ENCODE peak calls at places on chromosomes 3 and 15, in five cellular contexts. I, A, T, G and H are unnamed samples.

GRCh38 chr3:171183042-171183441 is 156.5 kb upstream of the SLC2A2 start:
- DNase-seq in I (no peak), A (peak), T (no peak), G (no peak), H (peak)

GRCh38 chr3:5799421-5799820 is 611.9 kb downstream of the EDEM1 start:
- DNase-seq in I (no peak), A (no peak), T (no peak), G (no peak), H (no peak)

GRCh38 chr15:23647421-23648375 is at the start of gene MAGEL2:
- DNase-seq in I (no peak), A (no peak), T (no peak), G (no peak), H (no peak)

GRCh38 chr3:184631339-184631965 is 69.9 kb downstream of the EPHB3 start:
- DNase-seq in I (no peak), A (no peak), T (no peak), G (no peak), H (no peak)

GRCh38 chr15:98786706-98787105 is 138.4 kb downstream of the IGF1R start:
- DNase-seq in I (no peak), A (no peak), T (no peak), G (no peak), H (no peak)

GRCh38 chr3:16377196-16377595 is 112.2 kb downstream of the OXNAD1 start:
- DNase-seq in I (no peak), A (no peak), T (peak), G (no peak), H (no peak)

GRCh38 chr3:64203216-64203615 is 22.1 kb downstream of the PRICKLE2 start:
- DNase-seq in I (no peak), A (no peak), T (no peak), G (no peak), H (no peak)

GRCh38 chr15:67680645-67681044 is 138.1 kb downstream of the MAP2K5 start:
- DNase-seq in I (no peak), A (peak), T (no peak), G (no peak), H (no peak)

GRCh38 chr3:65230251-65231140 is 542.7 kb upstream of the ADAMTS9 start:
- DNase-seq in I (no peak), A (no peak), T (no peak), G (no peak), H (no peak)

DNA sequence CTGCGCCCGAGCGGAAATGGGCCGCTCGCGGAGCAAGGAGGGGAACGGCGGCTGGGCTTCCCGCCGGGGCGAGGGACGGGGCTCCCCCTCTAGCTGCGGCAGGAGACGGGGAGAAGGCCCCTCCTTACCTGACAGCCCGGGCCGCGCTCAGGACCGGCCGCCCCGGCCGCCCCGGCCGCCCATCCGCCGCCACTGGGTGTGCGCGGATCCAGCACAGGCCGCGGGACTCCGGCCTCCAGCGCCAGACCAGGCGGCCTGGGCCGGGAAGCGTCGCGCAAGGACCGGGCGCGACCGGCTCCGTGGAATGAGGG is 296 bp downstream of the TPRA1 start:
- DNase-seq in I (no peak), A (peak), T (no peak), G (no peak), H (no peak)
- TF ChIP-seq ZNF274 in I (no peak), A (no peak), T (no peak), G (no peak), H (no peak)

DNA sequence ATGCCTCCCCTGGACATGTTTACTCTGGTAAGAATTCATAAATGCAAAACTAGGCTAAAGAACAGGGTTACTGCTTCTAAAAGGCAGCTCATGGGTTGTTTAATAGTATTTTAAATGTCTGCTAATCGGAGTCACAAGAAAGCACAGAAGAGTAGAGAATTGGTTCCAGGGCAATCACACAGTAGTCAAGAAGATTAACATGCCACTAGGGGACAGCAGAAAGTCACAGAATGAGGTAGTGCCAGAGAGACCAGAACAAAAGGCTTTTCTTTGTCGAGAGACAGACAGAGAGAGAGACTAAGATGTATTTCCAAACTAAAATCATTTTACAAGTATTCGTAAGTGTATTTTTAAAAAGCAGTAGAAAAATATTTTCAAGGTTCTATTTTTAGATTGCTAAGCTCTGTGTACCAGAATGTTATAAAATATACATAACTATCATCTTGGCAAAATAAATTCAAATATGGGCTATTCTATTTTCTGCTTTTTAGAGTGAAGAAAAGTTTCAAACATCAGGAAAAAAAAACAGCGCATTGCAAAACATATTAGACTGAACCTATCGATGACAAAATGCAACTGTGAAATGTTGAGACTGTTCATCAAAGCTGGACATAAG is 78.3 kb upstream of the CDIN1 start:
- DNase-seq in I (peak), A (peak), T (peak), G (peak), H (peak)
- TF ChIP-seq ZNF274 in I (no peak), A (no peak), T (no peak), G (no peak), H (no peak)

DNA sequence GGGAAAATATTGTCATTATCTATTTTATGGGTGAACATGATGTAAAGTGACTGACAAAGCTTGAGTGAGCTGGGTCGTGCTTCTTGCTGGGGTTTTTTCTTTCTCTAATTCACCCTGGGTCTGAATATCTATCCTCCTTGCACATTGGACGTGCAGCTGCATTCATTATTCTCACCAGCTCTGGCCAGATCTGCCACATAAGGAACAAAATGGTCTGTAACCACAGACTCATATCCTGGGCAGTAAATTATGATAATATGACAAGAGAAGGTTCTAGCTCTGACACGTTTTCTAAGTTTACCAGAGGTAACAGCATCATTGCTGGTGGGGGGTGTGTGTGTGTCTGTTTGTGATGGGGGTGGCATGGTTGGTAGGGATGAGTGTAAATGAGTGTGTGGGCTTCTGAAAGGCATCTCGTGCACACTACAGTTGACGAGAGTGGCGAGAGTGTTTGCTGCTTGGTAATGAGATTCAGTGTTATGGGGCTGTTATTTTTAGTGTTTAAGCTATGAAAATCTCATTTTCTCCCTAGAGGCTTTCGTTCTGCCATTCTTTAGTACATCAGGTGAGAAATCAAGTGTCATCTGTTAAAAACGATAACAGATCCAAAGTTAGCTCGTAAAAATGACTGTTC is 418.4 kb downstream of the PDCD6IP start:
- DNase-seq in I (no peak), A (no peak), T (no peak), G (no peak), H (no peak)
- TF ChIP-seq ZNF274 in I (no peak), A (no peak), T (no peak), G (no peak), H (no peak)

GRCh38 chr3:25537476-25537875 is 109.4 kb downstream of the RARB start:
- DNase-seq in I (no peak), A (no peak), T (no peak), G (no peak), H (no peak)
- TF ChIP-seq ZNF274 in I (no peak), A (no peak), T (no peak), G (no peak), H (no peak)

DNA sequence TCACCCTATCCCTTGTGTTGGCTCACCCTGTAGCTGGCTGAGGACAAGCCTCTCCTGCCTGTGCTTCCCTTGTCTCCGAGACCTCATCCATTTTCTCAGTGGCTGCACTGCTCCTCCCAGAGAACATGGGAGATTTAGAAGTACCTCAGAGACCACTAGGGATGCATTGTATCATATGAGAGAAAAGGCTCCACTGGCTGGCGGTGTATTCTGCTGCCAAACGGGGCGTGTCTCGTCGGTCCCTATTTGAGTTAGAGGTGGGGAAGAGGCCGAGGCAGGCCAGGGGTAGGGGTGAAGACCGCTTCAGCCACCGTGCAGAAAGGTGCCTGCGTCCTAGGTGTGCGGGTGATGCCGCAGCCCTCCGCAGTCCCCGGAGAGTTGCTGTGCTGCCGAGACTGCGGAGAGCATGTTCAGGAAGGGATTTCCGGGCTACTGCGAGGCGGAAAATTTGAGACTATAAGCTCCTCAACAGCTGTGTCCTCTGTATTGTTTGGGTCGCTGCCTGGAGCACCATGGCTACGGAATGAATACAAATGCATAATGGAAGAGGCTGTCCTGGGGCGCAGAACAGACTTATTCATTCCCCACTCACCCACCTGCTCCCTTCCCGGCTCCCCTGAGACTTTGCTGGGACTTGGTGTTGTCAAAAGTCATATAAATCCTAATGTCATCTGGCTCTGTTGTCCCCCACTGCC is 43.9 kb downstream of the SPSB4 start:
- DNase-seq in I (no peak), A (no peak), T (no peak), G (no peak), H (no peak)
- TF ChIP-seq ZNF274 in I (no peak), A (no peak), T (no peak), G (no peak), H (no peak)

GRCh38 chr15:20310603-20311002 is 231.0 kb downstream of the GOLGA6L6 start:
- DNase-seq in I (no peak), A (no peak), T (no peak), G (no peak), H (no peak)
- TF ChIP-seq ZNF274 in I (no peak), A (no peak), T (no peak), G (no peak), H (no peak)

DNA sequence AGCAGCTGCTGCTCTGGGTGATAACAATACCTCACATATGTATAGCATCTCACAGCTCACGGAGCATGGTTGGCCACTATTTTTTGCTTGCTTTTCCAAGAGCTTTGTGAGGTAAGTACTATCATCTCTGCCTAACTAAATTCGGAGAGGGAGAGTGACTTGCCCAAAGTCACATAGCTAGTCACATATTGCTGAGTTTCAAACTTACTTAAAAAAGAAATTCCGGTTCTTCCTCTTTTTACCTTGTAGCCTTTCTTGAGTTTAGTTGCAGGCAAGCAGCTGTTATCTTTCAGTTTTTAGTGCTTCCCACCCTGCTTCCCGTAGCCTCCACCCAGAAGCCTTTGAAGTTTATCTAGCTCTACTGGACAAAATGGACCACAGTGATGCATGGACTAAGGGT is 309.2 kb downstream of the PDCD6IP start:
- DNase-seq in I (no peak), A (no peak), T (peak), G (no peak), H (no peak)
- TF ChIP-seq ZNF274 in I (no peak), A (no peak), T (no peak), G (no peak), H (no peak)

GRCh38 chr3:105958237-105959000 is 89.6 kb upstream of the CBLB start:
- DNase-seq in I (no peak), A (no peak), T (no peak), G (no peak), H (no peak)

GRCh38 chr3:105953831-105954230 is 85.0 kb upstream of the CBLB start:
- DNase-seq in I (no peak), A (no peak), T (no peak), G (no peak), H (no peak)

GRCh38 chr3:105960381-105960780 is 91.6 kb upstream of the CBLB start:
- DNase-seq in I (no peak), A (no peak), T (no peak), G (no peak), H (no peak)

GRCh38 chr3:105956311-105956710 is 87.5 kb upstream of the CBLB start:
- DNase-seq in I (no peak), A (no peak), T (no peak), G (no peak), H (no peak)

DNA sequence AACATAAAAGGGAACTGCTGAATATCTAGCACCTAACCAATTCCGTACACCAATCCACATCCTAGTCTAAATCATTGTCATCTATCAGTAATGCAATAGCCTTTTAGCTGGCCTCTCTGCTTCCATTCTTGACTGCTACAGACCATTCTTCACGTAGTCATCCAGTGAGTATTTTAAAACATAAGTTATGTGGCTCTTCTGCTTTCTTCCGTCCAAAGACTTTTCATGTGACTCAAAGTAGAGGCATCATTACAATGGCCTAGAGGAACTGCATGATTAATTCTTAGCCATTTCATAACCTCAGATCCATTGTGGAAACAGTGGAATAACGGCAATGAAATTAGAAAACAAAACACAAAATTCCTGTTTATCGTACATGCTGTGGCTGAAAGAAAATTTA is 88.9 kb upstream of the CBLB start:
- DNase-seq in I (no peak), A (no peak), T (no peak), G (no peak), H (no peak)
- TF ChIP-seq ZNF274 in I (no peak), A (no peak), T (no peak), G (no peak), H (no peak)